ENCODE peak calls at places on chromosomes 3 and 15, in six cellular contexts. K is uterus; A is trophoblast cell; C is ovary; Q is OCI-LY7; B is CD4-positive, alpha-beta memory T cell. Y is an unnamed sample. For H3K4me1 and H3K36me3, the result is how much of the 10 kb centered on the place peaks cover.

GRCh38 chr3:29374255-29374654 is 93.4 kb downstream of the RBMS3 start:
- DNase-seq in Q (no peak), C (no peak), K (no peak), A (no peak), B (no peak), Y (no peak)

GRCh38 chr3:129418041-129418973 is 10.1 kb downstream of the EFCAB12 start:
- DNase-seq in A (no peak), Q (no peak), C (no peak), K (no peak), B (no peak), Y (no peak)

GRCh38 chr15:67465196-67465952 is 55.6 kb upstream of the C15orf61 start:
- DNase-seq in K (no peak), B (no peak), Q (no peak), A (no peak), C (no peak), Y (no peak)

GRCh38 chr3:15647629-15648167 is 46.2 kb downstream of the BTD start:
- DNase-seq in B (peak), C (no peak), Q (peak), A (no peak), K (no peak), Y (peak)

GRCh38 chr3:55466526-55466925 is 20.6 kb downstream of the WNT5A start:
- DNase-seq in B (no peak), Q (no peak), C (no peak), A (no peak), K (no peak), Y (no peak)

GRCh38 chr3:58351920-58352319 is 19.2 kb downstream of the PXK start:
- DNase-seq in A (no peak), Q (peak), C (no peak), B (no peak), K (no peak), Y (no peak)

GRCh38 chr3:172323894-172324590 is 124.2 kb downstream of the GHSR start:
- DNase-seq in B (no peak), K (no peak), C (peak), Q (no peak), A (peak), Y (no peak)

GRCh38 chr3:124814620-124815421 is 72.3 kb downstream of the ITGB5 start:
- DNase-seq in C (no peak), K (no peak), Q (no peak), A (peak), B (no peak), Y (no peak)

GRCh38 chr3:27201435-27201966 is 167.7 kb downstream of the NEK10 start:
- DNase-seq in Q (no peak), B (no peak), C (no peak), A (no peak), K (no peak), Y (no peak)

GRCh38 chr3:61780455-61781239 is 219.3 kb downstream of the PTPRG start:
- DNase-seq in A (no peak), K (no peak), C (no peak), B (no peak), Q (no peak), Y (no peak)

GRCh38 chr3:113626513-113627371 is 69.7 kb downstream of the USF3 start:
- DNase-seq in C (peak), Q (peak), K (peak), A (peak), B (no peak), Y (peak)

GRCh38 chr15:60328852-60329443 is 68.8 kb downstream of the ANXA2 start:
- DNase-seq in K (no peak), A (peak), B (no peak), Q (peak), C (no peak), Y (peak)

GRCh38 chr3:88180398-88180999 is 30.7 kb downstream of the C3orf38 start:
- DNase-seq in Q (peak), K (no peak), B (no peak), C (no peak), A (peak), Y (peak)
- H3K4me1 ChIP-seq in Q (under half), K (under half), B (under half), C (under half), A (under half), Y (under half)

GRCh38 chr15:92883643-92884458 is 16.3 kb upstream of the CHD2 start:
- DNase-seq in Q (peak), B (peak), C (no peak), A (peak), K (no peak), Y (peak)

GRCh38 chr15:92886815-92887214 is 13.3 kb upstream of the CHD2 start:
- DNase-seq in K (no peak), C (no peak), A (no peak), Q (no peak), B (no peak), Y (no peak)

GRCh38 chr15:92884459-92884812 is 15.7 kb upstream of the CHD2 start:
- DNase-seq in C (no peak), A (no peak), B (no peak), Q (no peak), K (no peak), Y (no peak)

GRCh38 chr15:92886229-92886628 is 13.9 kb upstream of the CHD2 start:
- DNase-seq in Q (no peak), A (no peak), B (no peak), K (no peak), C (no peak), Y (peak)

GRCh38 chr15:92884813-92885461 is 15.2 kb upstream of the CHD2 start:
- DNase-seq in A (peak), C (no peak), B (no peak), K (no peak), Q (peak), Y (peak)
- H3K36me3 ChIP-seq in A (under half), C (under half), B (under half), K (under half), Q (half or more), Y (under half)

GRCh38 chr3:197466586-197467399 is 89.0 kb downstream of the BDH1 start:
- DNase-seq in A (peak), Q (no peak), K (no peak), B (no peak), C (no peak), Y (no peak)
- H3K4me3 ChIP-seq in A (no peak), Q (no peak), K (no peak), B (no peak), C (no peak), Y (no peak)

GRCh38 chr3:195903950-195904290 is 4.4 kb downstream of the TNK2 start:
- DNase-seq in K (no peak), A (peak), B (no peak), Q (no peak), C (peak), Y (no peak)
- H3K4me1 ChIP-seq in K (under half), A (under half), B (half or more), Q (half or more), C (under half), Y (half or more)

GRCh38 chr15:63256433-63256884 is 20.9 kb upstream of the APH1B start:
- DNase-seq in C (no peak), A (peak), Q (no peak), K (no peak), B (no peak), Y (no peak)
- H3K36me3 ChIP-seq in C (under half), A (under half), Q (half or more), K (under half), B (under half), Y (half or more)

DNA sequence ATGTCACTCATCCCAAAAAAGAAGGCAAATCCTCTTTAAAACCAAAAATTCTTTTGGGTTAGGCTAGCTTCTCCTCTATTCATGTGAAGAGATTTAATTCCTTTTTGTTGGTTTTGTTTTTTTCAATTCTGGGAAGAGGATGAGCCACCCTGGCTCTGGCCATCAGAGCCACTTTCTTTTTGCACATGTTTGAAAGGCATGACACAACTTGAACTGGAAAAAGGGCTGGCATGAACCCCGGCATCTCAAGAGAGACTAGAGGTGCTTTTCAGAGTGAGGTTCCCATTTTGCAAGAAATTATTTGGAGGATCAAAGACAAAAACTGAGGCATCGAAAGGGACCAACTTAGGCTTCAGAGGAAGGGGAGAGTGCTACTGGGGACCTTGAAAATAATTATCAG is 73.6 kb downstream of the WWTR1 start:
- DNase-seq in K (no peak), C (no peak), B (no peak), Q (no peak), A (no peak), Y (no peak)
- H3K4me3 ChIP-seq in K (no peak), C (no peak), B (no peak), Q (no peak), A (no peak), Y (no peak)

GRCh38 chr15:100733088-100733487 is 130.7 kb downstream of the ASB7 start:
- DNase-seq in K (peak), Q (no peak), A (peak), B (no peak), C (no peak), Y (no peak)

GRCh38 chr15:100730129-100730528 is 127.7 kb downstream of the ASB7 start:
- DNase-seq in K (no peak), A (no peak), B (no peak), Q (no peak), C (no peak), Y (no peak)

GRCh38 chr15:100732359-100733055 is 130.1 kb downstream of the ASB7 start:
- DNase-seq in K (peak), A (peak), Q (no peak), B (no peak), C (no peak), Y (no peak)

GRCh38 chr15:100730655-100731240 is 128.4 kb downstream of the ASB7 start:
- DNase-seq in A (no peak), Q (no peak), C (no peak), B (no peak), K (no peak), Y (no peak)

GRCh38 chr15:100731259-100732156 is 129.1 kb downstream of the ASB7 start:
- DNase-seq in K (no peak), A (peak), Q (no peak), C (no peak), B (no peak), Y (no peak)
- H3K4me1 ChIP-seq in K (under half), A (under half), Q (under half), C (under half), B (under half), Y (under half)

GRCh38 chr3:141427764-141428163 is 59.1 kb upstream of the RASA2 start:
- DNase-seq in C (no peak), B (no peak), Q (no peak), A (no peak), K (no peak), Y (no peak)

GRCh38 chr3:141429371-141430035 is 57.3 kb upstream of the RASA2 start:
- DNase-seq in K (no peak), B (no peak), A (no peak), Q (no peak), C (no peak), Y (no peak)

GRCh38 chr3:141425523-141426233 is 57.4 kb downstream of the ZBTB38 start:
- DNase-seq in B (no peak), C (no peak), A (no peak), K (no peak), Q (no peak), Y (no peak)

GRCh38 chr3:141422961-141423582 is 54.8 kb downstream of the ZBTB38 start:
- DNase-seq in B (no peak), C (no peak), A (no peak), K (no peak), Q (no peak), Y (no peak)

DNA sequence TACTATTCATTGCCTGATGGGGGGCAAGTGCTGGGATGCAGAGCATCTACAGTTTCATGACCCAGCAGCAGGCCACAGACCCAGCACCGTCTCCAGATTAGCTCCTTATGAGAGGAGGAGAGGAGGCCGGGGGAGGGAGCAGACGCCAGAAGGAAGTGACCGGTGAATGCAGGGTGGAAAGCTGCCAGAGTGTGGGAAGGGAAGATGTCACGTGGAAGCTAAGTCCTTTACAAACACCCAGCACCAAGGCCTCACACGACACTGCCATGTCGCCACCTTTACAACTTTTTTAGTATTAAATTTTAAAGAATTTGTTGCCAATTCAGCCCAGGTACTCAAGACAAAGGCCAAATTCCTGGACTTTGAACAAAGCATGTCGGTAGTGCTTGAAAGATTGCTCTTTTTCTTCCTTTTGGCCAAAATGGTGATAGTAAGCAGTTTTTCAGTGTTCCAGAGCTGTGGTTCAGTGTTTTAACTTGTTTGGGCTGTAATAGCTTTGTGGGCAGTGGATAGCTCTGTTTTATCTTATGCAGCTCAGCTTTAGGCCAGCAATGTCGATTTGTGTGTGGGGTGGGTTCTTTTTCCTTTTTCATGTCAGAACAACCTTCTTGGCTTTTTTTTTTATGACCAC is 58.2 kb downstream of the ZBTB38 start:
- DNase-seq in C (peak), B (no peak), K (peak), Q (no peak), A (no peak), Y (no peak)
- H3K36me3 ChIP-seq in C (under half), B (under half), K (under half), Q (under half), A (under half), Y (under half)

Y was measured in CD4-positive, CD25-positive, alpha-beta regulatory T cell.